ENCODE peak calls at places on chromosomes 4 and X, in seven cellular contexts. S is kidney, H is neuronal stem cell, G is GM23338, C is pancreas, K is DND-41, I is stomach. D is an unnamed sample.

GRCh38 chr4:175246941-175247340 is 328.8 kb downstream of the ADAM29 start:
- DNase-seq in S (no peak), H (no peak), G (no peak), C (no peak), K (no peak), I (no peak), D (no peak)

GRCh38 chr4:23169598-23170311 is 477.0 kb downstream of the GBA3 start:
- DNase-seq in S (no peak), H (no peak), G (no peak), C (no peak), K (no peak), I (no peak), D (no peak)

GRCh38 chrX:23341452-23341851 is 6.8 kb downstream of the PTCHD1 start:
- DNase-seq in S (no peak), H (no peak), G (no peak), C (peak; percentile 35), K (no peak), I (no peak), D (no peak)

GRCh38 chrX:119899125-119899524 is 3.4 kb downstream of the AKAP14 start:
- DNase-seq in S (no peak), H (no peak), G (no peak), C (no peak), K (no peak), I (no peak), D (no peak)

GRCh38 chr4:8648296-8648695 is 55.7 kb downstream of the CPZ start:
- DNase-seq in S (no peak), H (no peak), G (no peak), C (no peak), K (no peak), I (peak; percentile 16), D (no peak)

GRCh38 chr4:42596918-42597317 is 60.0 kb downstream of the ATP8A1 start:
- DNase-seq in S (no peak), H (no peak), G (no peak), C (no peak), K (no peak), I (no peak), D (no peak)

GRCh38 chr4:3009422-3009821 is 46.1 kb downstream of the GRK4 start:
- DNase-seq in S (no peak), H (peak; percentile 11), G (peak; percentile 68), C (no peak), K (no peak), I (no peak), D (no peak)

GRCh38 chr4:15690020-15690809 is 8.6 kb downstream of the FAM200B start:
- DNase-seq in S (no peak), H (peak; percentile 42), G (peak; percentile 87), C (no peak), K (no peak), I (no peak), D (no peak)

GRCh38 chr4:83138979-83139378 is 24.4 kb upstream of the PLAC8 start:
- DNase-seq in S (no peak), H (no peak), G (no peak), C (no peak), K (peak; percentile 29), I (no peak), D (no peak)

GRCh38 chrX:3713225-3713936 is at the start of gene PRKX:
- DNase-seq in S (peak; percentile 91), H (no peak), G (peak; percentile 55), C (peak; percentile 83), K (peak; percentile 75), I (peak; percentile 63), D (peak; percentile 84)

GRCh38 chr4:7024336-7024890 is 18.8 kb upstream of the TADA2B start:
- DNase-seq in S (no peak), H (no peak), G (no peak), C (no peak), K (no peak), I (no peak), D (no peak)
- H3K4me1 ChIP-seq in S (peaks cover under 1% of the 10 kb centered on the region), H (peaks cover 8% of the 10 kb centered on the region), G (no peaks in the 10 kb centered on the region), C (no peaks in the 10 kb centered on the region), K (no peaks in the 10 kb centered on the region), I (no peaks in the 10 kb centered on the region), D (no peaks in the 10 kb centered on the region)

GRCh38 chrX:38975368-38975767 is 174.1 kb downstream of the MID1IP1 start:
- DNase-seq in S (no peak), H (no peak), G (no peak), C (no peak), K (no peak), I (no peak), D (no peak)
- H3K27ac ChIP-seq in S (no peak overlapping the region), H (no peak overlapping the region), G (no peak overlapping the region), C (no peak overlapping the region), K (no peak overlapping the region), I (no peak overlapping the region), D (no peak overlapping the region)

DNA sequence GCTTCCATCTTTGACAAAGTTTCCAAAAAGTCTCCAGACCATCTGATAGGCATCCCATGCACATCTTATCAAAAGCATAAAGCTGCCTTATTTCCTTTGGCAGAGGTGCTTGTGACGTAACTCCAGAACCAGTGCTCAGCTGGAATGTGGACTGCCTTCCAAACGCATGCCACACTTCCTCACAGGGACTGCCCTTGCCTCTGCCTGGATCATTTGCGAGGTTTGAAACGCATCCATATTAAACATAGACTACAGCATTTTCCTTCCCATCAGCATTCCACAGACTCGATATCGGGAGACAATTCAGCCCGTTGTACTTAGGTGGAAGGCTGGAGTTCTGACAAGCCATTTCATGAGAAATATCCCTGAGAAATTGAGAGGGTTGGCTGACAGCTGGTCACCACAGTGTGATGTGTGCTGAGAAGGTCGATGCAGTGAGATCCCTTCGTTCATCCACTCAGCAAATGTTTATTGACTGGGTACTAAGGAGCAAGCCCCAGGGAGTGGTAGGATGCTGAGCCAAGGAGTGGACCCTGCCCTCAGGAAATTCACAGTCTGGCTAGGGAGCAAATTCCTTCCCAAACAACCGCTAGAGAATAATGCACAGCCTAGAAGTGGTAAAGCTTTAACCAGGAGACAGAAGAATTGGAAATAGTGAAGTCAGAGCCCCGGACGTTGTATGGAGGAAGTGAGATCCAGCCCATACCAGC is 376.0 kb downstream of the BCOR start:
- DNase-seq in S (no peak), H (no peak), G (no peak), C (no peak), K (no peak), I (no peak), D (no peak)
- H3K4me3 ChIP-seq in S (no peak overlapping the region), H (no peak overlapping the region), G (no peak overlapping the region), C (no peak overlapping the region), K (no peak overlapping the region), I (no peak overlapping the region), D (no peak overlapping the region)

DNA sequence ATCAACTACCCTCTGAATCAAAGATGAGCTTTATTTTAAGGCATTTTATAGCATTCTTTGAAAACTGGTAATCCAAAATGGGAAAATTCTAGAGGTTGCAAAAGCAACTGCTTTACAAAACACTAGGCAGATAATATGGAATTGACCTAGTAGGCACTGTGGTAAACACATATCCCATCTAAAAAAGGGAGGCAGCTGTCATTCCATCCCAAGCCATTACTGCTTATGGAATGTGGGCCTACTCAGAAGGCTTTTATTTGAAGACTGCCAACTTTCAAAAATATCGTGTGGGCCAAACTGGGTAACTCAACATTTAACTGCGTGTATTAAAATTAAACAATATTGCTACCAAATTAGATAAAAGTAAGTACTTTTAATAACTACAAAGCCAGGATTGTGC is 19.3 kb downstream of the UBE2D3 start:
- DNase-seq in S (no peak), H (no peak), G (no peak), C (no peak), K (no peak), I (no peak), D (no peak)
- H3K4me1 ChIP-seq in S (peaks cover 9% of the 10 kb centered on the region), H (no peaks in the 10 kb centered on the region), G (no peaks in the 10 kb centered on the region), C (peaks cover 12% of the 10 kb centered on the region), K (peaks cover 6% of the 10 kb centered on the region), I (peaks cover 73% of the 10 kb centered on the region), D (peaks cover 50% of the 10 kb centered on the region)

GRCh38 chr4:102761478-102761790 is 666 bp upstream of the MANBA start:
- DNase-seq in S (no peak), H (peak; percentile 8), G (no peak), C (no peak), K (no peak), I (no peak), D (no peak)
- H3K27ac ChIP-seq in S (peak overlapping the region; percentile 32), H (peak overlapping the region; percentile 5), G (peak overlapping the region; percentile 80), C (no peak overlapping the region), K (peak overlapping the region; percentile 64), I (peak overlapping the region; percentile 87), D (peak overlapping the region; percentile 72)

GRCh38 chr4:47410271-47410670 is 53.2 kb downstream of the COMMD8 start:
- DNase-seq in S (no peak), H (no peak), G (no peak), C (no peak), K (no peak), I (no peak), D (no peak)

GRCh38 chr4:47406408-47406807 is 57.1 kb downstream of the COMMD8 start:
- DNase-seq in S (no peak), H (no peak), G (no peak), C (no peak), K (no peak), I (no peak), D (no peak)
- H3K4me3 ChIP-seq in S (no peak overlapping the region), H (no peak overlapping the region), G (no peak overlapping the region), C (no peak overlapping the region), K (no peak overlapping the region), I (no peak overlapping the region), D (no peak overlapping the region)

GRCh38 chr4:11628093-11628725 is 199.5 kb upstream of the HS3ST1 start:
- DNase-seq in S (no peak), H (no peak), G (no peak), C (no peak), K (no peak), I (no peak), D (no peak)
- H3K4me1 ChIP-seq in S (peaks cover 11% of the 10 kb centered on the region), H (no peaks in the 10 kb centered on the region), G (no peaks in the 10 kb centered on the region), C (no peaks in the 10 kb centered on the region), K (no peaks in the 10 kb centered on the region), I (no peaks in the 10 kb centered on the region), D (no peaks in the 10 kb centered on the region)

GRCh38 chr4:151427268-151427667 is 18.3 kb downstream of the FHIP1A start:
- DNase-seq in S (no peak), H (no peak), G (no peak), C (no peak), K (no peak), I (no peak), D (no peak)
- H3K27ac ChIP-seq in S (no peak overlapping the region), H (no peak overlapping the region), G (no peak overlapping the region), C (no peak overlapping the region), K (no peak overlapping the region), I (no peak overlapping the region), D (no peak overlapping the region)

D was measured in naive thymus-derived CD4-positive, alpha-beta T cell.